ENCODE peak calls at places on chromosomes 13 and 19, in five cellular contexts. Z, D, X, I and R are unnamed samples.

GRCh38 chr19:11073568-11073967 is 15.7 kb upstream of the LDLR start:
- DNase-seq in Z (no peak), D (no peak), X (no peak), I (no peak), R (no peak)

GRCh38 chr13:32159147-32159869 is 127.7 kb downstream of the FRY start:
- DNase-seq in Z (no peak), D (no peak), X (no peak), I (no peak), R (no peak)

GRCh38 chr13:97278395-97279078 is 56.4 kb downstream of the MBNL2 start:
- DNase-seq in Z (no peak), D (no peak), X (no peak), I (no peak), R (no peak)

GRCh38 chr19:31597616-31598015 is 248.4 kb upstream of the TSHZ3 start:
- DNase-seq in Z (no peak), D (no peak), X (no peak), I (no peak), R (no peak)

GRCh38 chr13:64912141-64912540 is 2318.0 kb downstream of the PCDH9 start:
- DNase-seq in Z (no peak), D (no peak), X (no peak), I (no peak), R (peak; percentile 55)

GRCh38 chr13:75876371-75877050 is 240.4 kb downstream of the LMO7 start:
- DNase-seq in Z (no peak), D (peak; percentile 61), X (peak; percentile 67), I (peak; percentile 71), R (peak; percentile 54)

GRCh38 chr13:113840541-113841354 is 23.1 kb downstream of the GAS6 start:
- DNase-seq in Z (no peak), D (no peak), X (no peak), I (no peak), R (no peak)

GRCh38 chr19:54352546-54352945 is 12.2 kb downstream of the LAIR1 start:
- DNase-seq in Z (no peak), D (no peak), X (no peak), I (no peak), R (no peak)

GRCh38 chr13:65965496-65965895 is 1264.6 kb downstream of the PCDH9 start:
- DNase-seq in Z (no peak), D (no peak), X (no peak), I (no peak), R (peak; percentile 24)

GRCh38 chr19:45340232-45340898 is at the start of gene KLC3:
- DNase-seq in Z (no peak), D (peak; percentile 73), X (no peak), I (peak; percentile 76), R (no peak)

GRCh38 chr19:57512845-57513244 is 13.1 kb downstream of the ZNF773 start:
- DNase-seq in Z (no peak), D (no peak), X (no peak), I (no peak), R (no peak)
- H3K36me3 ChIP-seq in Z (peaks cover 23% of the 10 kb centered on the region), D (no peaks in the 10 kb centered on the region), X (peaks cover 4% of the 10 kb centered on the region), I (no peaks in the 10 kb centered on the region), R (no peaks in the 10 kb centered on the region)

DNA sequence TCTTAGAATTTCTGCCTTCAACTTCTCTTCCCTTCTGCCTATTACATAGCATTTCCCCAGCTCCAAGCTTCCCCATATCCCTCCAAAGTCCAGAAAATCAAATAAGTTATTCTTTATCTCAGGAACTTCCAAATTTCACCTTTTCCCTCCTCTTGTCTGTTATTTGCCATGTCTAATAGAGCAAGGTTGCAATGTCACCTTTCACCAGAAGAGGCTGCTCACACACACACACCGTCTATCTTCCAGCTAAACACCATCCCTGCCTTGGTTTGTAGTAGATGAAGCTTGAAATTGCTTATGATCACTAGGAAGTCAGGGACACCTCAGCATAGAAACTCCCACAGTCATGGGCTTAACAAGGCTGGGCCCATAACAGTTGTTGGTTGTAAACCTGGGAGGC is 48.4 kb downstream of the ZNRF4 start:
- DNase-seq in Z (no peak), D (no peak), X (no peak), I (no peak), R (no peak)
- TF ChIP-seq CTCF in Z (no peak), D (no peak), X (no peak), I (peak; percentile 24), R (peak; percentile 40)

GRCh38 chr19:35141627-35142401 is 1.2 kb upstream of the FXYD7 start:
- DNase-seq in Z (no peak), D (peak; percentile 36), X (no peak), I (peak; percentile 42), R (no peak)
- H3K4me3 ChIP-seq in Z (peak overlapping the region; percentile 49), D (no peak overlapping the region), X (no peak overlapping the region), I (peak overlapping the region; percentile 59), R (no peak overlapping the region)

DNA sequence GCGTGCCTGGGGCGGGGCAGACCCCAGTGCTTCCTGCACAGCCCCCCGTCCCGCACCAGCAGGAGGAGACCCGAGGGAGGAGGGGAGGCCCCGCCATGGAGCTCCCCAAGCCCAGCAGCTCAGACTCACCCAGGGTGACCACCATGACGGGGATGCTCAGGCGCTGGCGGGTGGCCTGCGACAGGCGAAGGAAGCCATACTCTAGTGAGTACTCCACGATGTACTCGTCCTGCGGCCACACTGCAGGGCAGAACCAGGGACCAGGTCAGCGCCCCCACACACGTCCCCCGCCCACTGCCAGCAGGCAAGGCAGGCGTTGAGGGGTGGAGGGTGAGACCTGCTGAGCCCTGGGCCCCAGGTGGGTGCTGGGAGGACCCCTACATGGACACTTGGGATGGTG is 8.6 kb downstream of the TMEM259 start:
- DNase-seq in Z (no peak), D (no peak), X (no peak), I (no peak), R (no peak)
- H3K36me3 ChIP-seq in Z (peaks cover 45% of the 10 kb centered on the region), D (peaks cover 5% of the 10 kb centered on the region), X (peaks cover 45% of the 10 kb centered on the region), I (no peaks in the 10 kb centered on the region), R (peaks cover 33% of the 10 kb centered on the region)

GRCh38 chr13:91955546-91956355 is 557.3 kb downstream of the GPC5 start:
- DNase-seq in Z (no peak), D (no peak), X (no peak), I (peak; percentile 58), R (no peak)
- TF ChIP-seq CTCF in Z (no peak), D (no peak), X (no peak), I (no peak), R (no peak)

GRCh38 chr19:2271516-2272103 is 10.4 kb downstream of the PEAK3 start:
- DNase-seq in Z (no peak), D (no peak), X (no peak), I (peak; percentile 26), R (peak; percentile 55)

GRCh38 chr19:2274937-2275535 is 6.9 kb downstream of the PEAK3 start:
- DNase-seq in Z (no peak), D (peak; percentile 62), X (peak; percentile 83), I (peak; percentile 85), R (peak; percentile 70)

GRCh38 chr19:2275588-2276428 is 6.2 kb downstream of the PEAK3 start:
- DNase-seq in Z (no peak), D (no peak), X (no peak), I (no peak), R (no peak)

GRCh38 chr19:2274185-2274711 is 7.7 kb downstream of the PEAK3 start:
- DNase-seq in Z (no peak), D (no peak), X (no peak), I (no peak), R (no peak)

DNA sequence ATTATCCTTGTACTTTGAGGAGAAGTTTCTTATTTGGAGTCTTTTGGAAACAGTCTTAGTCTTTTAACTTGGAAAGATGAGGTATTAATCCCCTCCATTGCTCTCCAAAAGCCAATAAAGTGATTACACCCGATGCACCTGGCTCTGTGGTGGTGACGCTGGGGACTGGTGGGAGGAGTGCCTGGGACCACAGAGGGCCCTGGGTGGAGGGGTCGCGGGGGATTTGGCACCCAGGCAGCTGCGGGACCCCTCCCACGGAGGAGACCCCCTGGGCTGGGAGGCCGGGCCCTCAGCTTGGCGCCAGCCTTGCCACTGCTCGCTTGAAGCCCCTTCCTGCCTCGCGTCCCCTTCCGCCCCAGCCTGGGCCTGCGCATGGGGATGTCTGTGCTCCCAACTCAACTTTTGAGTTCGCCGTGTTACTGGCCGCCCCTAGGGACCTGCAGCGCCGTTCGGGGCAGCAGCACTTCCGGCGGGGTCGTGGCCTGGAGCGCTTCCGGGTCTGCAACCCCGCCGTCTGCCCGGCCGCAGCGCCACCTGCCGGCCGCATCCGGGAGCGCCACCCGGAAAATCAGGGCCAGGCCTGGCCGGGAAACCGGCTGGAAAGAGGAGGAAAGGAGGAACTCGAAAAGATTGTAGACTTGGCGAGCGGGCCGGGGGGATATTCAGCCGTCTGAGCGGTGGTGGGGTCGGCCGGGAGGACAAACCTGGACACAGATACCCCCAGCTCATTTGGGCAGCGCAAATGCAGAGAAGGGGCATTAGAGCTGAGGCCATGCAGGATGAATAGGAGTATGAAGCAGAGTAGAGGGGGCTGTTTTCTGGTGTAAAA is 8.4 kb downstream of the PEAK3 start:
- DNase-seq in Z (no peak), D (peak; percentile 81), X (peak; percentile 86), I (peak; percentile 95), R (no peak)
- H3K4me3 ChIP-seq in Z (peak overlapping the region; percentile 100), D (no peak overlapping the region), X (no peak overlapping the region), I (peak overlapping the region; percentile 33), R (peak overlapping the region; percentile 39)

DNA sequence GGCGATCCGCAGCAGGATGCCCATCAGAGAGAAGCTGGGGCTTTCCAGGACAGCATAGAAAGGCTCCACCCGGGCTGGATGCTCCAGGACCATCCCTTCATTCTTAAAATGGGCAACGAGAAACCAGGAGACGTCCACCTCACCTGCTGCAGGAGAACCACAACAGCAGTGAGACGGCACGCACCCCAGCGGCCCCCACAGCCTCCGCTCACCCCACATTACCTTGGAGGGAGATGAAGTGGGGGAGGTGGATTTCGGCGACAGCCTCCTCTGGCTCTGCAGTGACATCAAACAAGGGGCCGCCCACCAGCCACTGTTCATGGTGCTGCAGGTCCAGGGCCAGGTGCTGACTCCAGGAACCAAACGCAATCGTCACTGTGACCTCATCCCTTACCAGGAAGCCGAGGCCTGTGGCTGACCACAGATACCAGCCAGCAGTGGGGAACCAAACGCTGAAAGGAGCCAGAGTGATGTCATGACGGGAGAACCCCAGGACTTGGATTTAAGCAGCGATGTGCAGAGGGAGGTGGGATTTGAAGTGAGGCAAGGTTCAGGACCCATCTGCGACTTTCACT is 25.1 kb downstream of the CARD8 start:
- DNase-seq in Z (no peak), D (no peak), X (no peak), I (no peak), R (no peak)
- H3K36me3 ChIP-seq in Z (peaks cover 26% of the 10 kb centered on the region), D (no peaks in the 10 kb centered on the region), X (peaks cover 29% of the 10 kb centered on the region), I (no peaks in the 10 kb centered on the region), R (peaks cover 19% of the 10 kb centered on the region)

DNA sequence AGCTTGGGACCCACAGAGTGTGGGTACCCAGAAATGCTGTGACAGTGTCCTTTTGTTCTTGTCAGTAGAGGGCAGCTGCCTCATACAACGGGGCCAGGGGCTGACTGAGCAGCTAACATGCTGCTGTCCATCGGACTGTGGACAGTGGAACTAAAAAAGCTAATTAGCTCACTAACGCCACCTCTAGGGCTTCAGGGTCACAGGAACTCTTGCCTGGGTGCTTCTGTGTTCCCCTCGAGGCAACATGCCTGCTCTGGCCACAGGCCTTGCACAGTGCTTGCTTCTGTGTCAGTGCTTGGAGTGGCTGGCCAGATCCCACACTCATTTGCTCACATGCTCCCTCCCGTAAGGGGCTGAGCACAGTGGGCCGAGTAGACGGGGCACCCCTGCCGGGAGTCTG is 377.0 kb downstream of the OLFM4 start:
- DNase-seq in Z (no peak), D (no peak), X (no peak), I (peak; percentile 91), R (no peak)
- TF ChIP-seq CTCF in Z (no peak), D (no peak), X (no peak), I (peak; percentile 72), R (no peak)